ENCODE peak calls at places on chromosomes 13 and 19, in eight cellular contexts. One of them, this sample, is unnamed.

GRCh38 chr19:40279120-40279551 is 6.0 kb downstream of the AKT2 start:
- DNase-seq in amniotic stem cell: no peak
- DNase-seq in stromal cell of bone marrow: peak; percentile 47
- DNase-seq in brain microvascular endothelial cell: peak; percentile 18
- DNase-seq in cardiac muscle cell: peak; percentile 23
- DNase-seq in activated naive CD8-positive, alpha-beta T cell treated with anti-CD3 and anti-CD28 coated beads, Interleukin-2, amount 10 ng/mL, durations not matched to agents 7 days and 5 days: no peak
- DNase-seq in NCI-H1092: no peak
- DNase-seq in EH: peak; percentile 19
- DNase-seq in this sample: no peak

GRCh38 chr13:33637978-33638743 is 179.8 kb upstream of the RFC3 start:
- DNase-seq in NCI-H1092: no peak
- DNase-seq in brain microvascular endothelial cell: peak; percentile 66
- DNase-seq in activated naive CD8-positive, alpha-beta T cell treated with anti-CD3 and anti-CD28 coated beads, Interleukin-2, amount 10 ng/mL, durations not matched to agents 7 days and 5 days: no peak
- DNase-seq in cardiac muscle cell: no peak
- DNase-seq in stromal cell of bone marrow: peak; percentile 74
- DNase-seq in EH: peak; percentile 73
- DNase-seq in amniotic stem cell: no peak
- DNase-seq in this sample: no peak

GRCh38 chr13:37360556-37360955 is 238.0 kb downstream of the POSTN start:
- DNase-seq in NCI-H1092: no peak
- DNase-seq in activated naive CD8-positive, alpha-beta T cell treated with anti-CD3 and anti-CD28 coated beads, Interleukin-2, amount 10 ng/mL, durations not matched to agents 7 days and 5 days: no peak
- DNase-seq in EH: peak; percentile 62
- DNase-seq in stromal cell of bone marrow: no peak
- DNase-seq in cardiac muscle cell: no peak
- DNase-seq in brain microvascular endothelial cell: no peak
- DNase-seq in amniotic stem cell: no peak
- DNase-seq in this sample: no peak

GRCh38 chr13:34308725-34309124 is 490.8 kb downstream of the RFC3 start:
- DNase-seq in EH: peak; percentile 68
- DNase-seq in cardiac muscle cell: no peak
- DNase-seq in activated naive CD8-positive, alpha-beta T cell treated with anti-CD3 and anti-CD28 coated beads, Interleukin-2, amount 10 ng/mL, durations not matched to agents 7 days and 5 days: no peak
- DNase-seq in stromal cell of bone marrow: peak; percentile 3
- DNase-seq in brain microvascular endothelial cell: no peak
- DNase-seq in amniotic stem cell: no peak
- DNase-seq in NCI-H1092: no peak
- DNase-seq in this sample: no peak

GRCh38 chr19:1867359-1867724 is 4.0 kb upstream of the KLF16 start:
- DNase-seq in cardiac muscle cell: no peak
- DNase-seq in amniotic stem cell: no peak
- DNase-seq in stromal cell of bone marrow: no peak
- DNase-seq in EH: no peak
- DNase-seq in NCI-H1092: no peak
- DNase-seq in brain microvascular endothelial cell: no peak
- DNase-seq in activated naive CD8-positive, alpha-beta T cell treated with anti-CD3 and anti-CD28 coated beads, Interleukin-2, amount 10 ng/mL, durations not matched to agents 7 days and 5 days: no peak
- DNase-seq in this sample: no peak

GRCh38 chr13:110652231-110652730 is 36.9 kb downstream of the NAXD start:
- DNase-seq in brain microvascular endothelial cell: no peak
- DNase-seq in cardiac muscle cell: no peak
- DNase-seq in amniotic stem cell: no peak
- DNase-seq in NCI-H1092: no peak
- DNase-seq in stromal cell of bone marrow: no peak
- DNase-seq in activated naive CD8-positive, alpha-beta T cell treated with anti-CD3 and anti-CD28 coated beads, Interleukin-2, amount 10 ng/mL, durations not matched to agents 7 days and 5 days: no peak
- DNase-seq in EH: no peak
- DNase-seq in this sample: no peak

GRCh38 chr13:105587786-105588185 is 947.7 kb downstream of the EFNB2 start:
- DNase-seq in cardiac muscle cell: no peak
- DNase-seq in brain microvascular endothelial cell: peak; percentile 71
- DNase-seq in stromal cell of bone marrow: no peak
- DNase-seq in activated naive CD8-positive, alpha-beta T cell treated with anti-CD3 and anti-CD28 coated beads, Interleukin-2, amount 10 ng/mL, durations not matched to agents 7 days and 5 days: no peak
- DNase-seq in NCI-H1092: no peak
- DNase-seq in EH: no peak
- DNase-seq in amniotic stem cell: no peak
- DNase-seq in this sample: no peak

GRCh38 chr19:51138549-51138979 is 3.5 kb upstream of the SIGLEC7 start:
- DNase-seq in NCI-H1092: no peak
- DNase-seq in activated naive CD8-positive, alpha-beta T cell treated with anti-CD3 and anti-CD28 coated beads, Interleukin-2, amount 10 ng/mL, durations not matched to agents 7 days and 5 days: no peak
- DNase-seq in stromal cell of bone marrow: no peak
- DNase-seq in amniotic stem cell: no peak
- DNase-seq in cardiac muscle cell: no peak
- DNase-seq in EH: no peak
- DNase-seq in brain microvascular endothelial cell: no peak
- DNase-seq in this sample: no peak

GRCh38 chr19:51327066-51327985 is 14.6 kb downstream of the VSIG10L start:
- DNase-seq in activated naive CD8-positive, alpha-beta T cell treated with anti-CD3 and anti-CD28 coated beads, Interleukin-2, amount 10 ng/mL, durations not matched to agents 7 days and 5 days: peak; percentile 71
- DNase-seq in cardiac muscle cell: peak; percentile 24
- DNase-seq in stromal cell of bone marrow: no peak
- DNase-seq in NCI-H1092: no peak
- DNase-seq in amniotic stem cell: no peak
- DNase-seq in brain microvascular endothelial cell: peak; percentile 42
- DNase-seq in EH: no peak
- DNase-seq in this sample: no peak

GRCh38 chr19:3350014-3350663 is 16.2 kb upstream of the NFIC start:
- DNase-seq in cardiac muscle cell: no peak
- DNase-seq in EH: peak; percentile 56
- DNase-seq in NCI-H1092: no peak
- DNase-seq in amniotic stem cell: no peak
- DNase-seq in brain microvascular endothelial cell: no peak
- DNase-seq in stromal cell of bone marrow: no peak
- DNase-seq in activated naive CD8-positive, alpha-beta T cell treated with anti-CD3 and anti-CD28 coated beads, Interleukin-2, amount 10 ng/mL, durations not matched to agents 7 days and 5 days: no peak
- DNase-seq in this sample: no peak

GRCh38 chr13:46392967-46393366 is 5.9 kb upstream of the RUBCNL start:
- DNase-seq in brain microvascular endothelial cell: no peak
- DNase-seq in NCI-H1092: no peak
- DNase-seq in amniotic stem cell: no peak
- DNase-seq in EH: no peak
- DNase-seq in cardiac muscle cell: no peak
- DNase-seq in stromal cell of bone marrow: no peak
- DNase-seq in activated naive CD8-positive, alpha-beta T cell treated with anti-CD3 and anti-CD28 coated beads, Interleukin-2, amount 10 ng/mL, durations not matched to agents 7 days and 5 days: no peak
- DNase-seq in this sample: no peak

GRCh38 chr19:47005873-47006272 is 13.8 kb upstream of the NPAS1 start:
- DNase-seq in stromal cell of bone marrow: no peak
- DNase-seq in cardiac muscle cell: no peak
- DNase-seq in EH: no peak
- DNase-seq in amniotic stem cell: no peak
- DNase-seq in brain microvascular endothelial cell: no peak
- DNase-seq in activated naive CD8-positive, alpha-beta T cell treated with anti-CD3 and anti-CD28 coated beads, Interleukin-2, amount 10 ng/mL, durations not matched to agents 7 days and 5 days: no peak
- DNase-seq in NCI-H1092: no peak
- DNase-seq in this sample: no peak

GRCh38 chr19:10565028-10565566 is 713 bp downstream of the KRI1 start:
- DNase-seq in EH: peak; percentile 54
- DNase-seq in cardiac muscle cell: peak; percentile 50
- DNase-seq in stromal cell of bone marrow: no peak
- DNase-seq in activated naive CD8-positive, alpha-beta T cell treated with anti-CD3 and anti-CD28 coated beads, Interleukin-2, amount 10 ng/mL, durations not matched to agents 7 days and 5 days: no peak
- DNase-seq in NCI-H1092: peak; percentile 25
- DNase-seq in amniotic stem cell: no peak
- DNase-seq in brain microvascular endothelial cell: peak; percentile 24
- DNase-seq in this sample: peak; percentile 67

GRCh38 chr19:27972291-27973040 is 1240.5 kb downstream of the UQCRFS1 start:
- DNase-seq in NCI-H1092: no peak
- DNase-seq in activated naive CD8-positive, alpha-beta T cell treated with anti-CD3 and anti-CD28 coated beads, Interleukin-2, amount 10 ng/mL, durations not matched to agents 7 days and 5 days: no peak
- DNase-seq in EH: peak; percentile 41
- DNase-seq in brain microvascular endothelial cell: peak; percentile 45
- DNase-seq in cardiac muscle cell: no peak
- DNase-seq in amniotic stem cell: no peak
- DNase-seq in stromal cell of bone marrow: peak; percentile 47
- DNase-seq in this sample: no peak

GRCh38 chr19:38691938-38692457 is 44.5 kb downstream of the ACTN4 start:
- DNase-seq in NCI-H1092: no peak
- DNase-seq in amniotic stem cell: peak; percentile 91
- DNase-seq in activated naive CD8-positive, alpha-beta T cell treated with anti-CD3 and anti-CD28 coated beads, Interleukin-2, amount 10 ng/mL, durations not matched to agents 7 days and 5 days: no peak
- DNase-seq in EH: peak; percentile 97
- DNase-seq in brain microvascular endothelial cell: peak; percentile 97
- DNase-seq in stromal cell of bone marrow: peak; percentile 80
- DNase-seq in cardiac muscle cell: no peak
- DNase-seq in this sample: peak; percentile 95

GRCh38 chr19:46000497-46001246 is 5.4 kb downstream of the CCDC61 start:
- DNase-seq in stromal cell of bone marrow: no peak
- DNase-seq in brain microvascular endothelial cell: no peak
- DNase-seq in NCI-H1092: no peak
- DNase-seq in EH: no peak
- DNase-seq in cardiac muscle cell: peak; percentile 67
- DNase-seq in amniotic stem cell: no peak
- DNase-seq in activated naive CD8-positive, alpha-beta T cell treated with anti-CD3 and anti-CD28 coated beads, Interleukin-2, amount 10 ng/mL, durations not matched to agents 7 days and 5 days: peak; percentile 71
- DNase-seq in this sample: peak; percentile 25

GRCh38 chr19:29421186-29421525 is 104.6 kb upstream of the VSTM2B start:
- DNase-seq in brain microvascular endothelial cell: no peak
- DNase-seq in stromal cell of bone marrow: no peak
- DNase-seq in activated naive CD8-positive, alpha-beta T cell treated with anti-CD3 and anti-CD28 coated beads, Interleukin-2, amount 10 ng/mL, durations not matched to agents 7 days and 5 days: no peak
- DNase-seq in NCI-H1092: no peak
- DNase-seq in EH: no peak
- DNase-seq in cardiac muscle cell: no peak
- DNase-seq in amniotic stem cell: no peak
- DNase-seq in this sample: no peak

GRCh38 chr13:29756506-29756905 is 93.9 kb downstream of the UBL3 start:
- DNase-seq in brain microvascular endothelial cell: peak; percentile 18
- DNase-seq in stromal cell of bone marrow: no peak
- DNase-seq in activated naive CD8-positive, alpha-beta T cell treated with anti-CD3 and anti-CD28 coated beads, Interleukin-2, amount 10 ng/mL, durations not matched to agents 7 days and 5 days: no peak
- DNase-seq in EH: peak; percentile 51
- DNase-seq in cardiac muscle cell: no peak
- DNase-seq in amniotic stem cell: no peak
- DNase-seq in NCI-H1092: no peak
- DNase-seq in this sample: no peak

GRCh38 chr19:3304871-3305423 is 61.4 kb upstream of the NFIC start:
- DNase-seq in EH: peak; percentile 66
- DNase-seq in brain microvascular endothelial cell: peak; percentile 57
- DNase-seq in activated naive CD8-positive, alpha-beta T cell treated with anti-CD3 and anti-CD28 coated beads, Interleukin-2, amount 10 ng/mL, durations not matched to agents 7 days and 5 days: peak; percentile 84
- DNase-seq in NCI-H1092: peak; percentile 55
- DNase-seq in stromal cell of bone marrow: peak; percentile 38
- DNase-seq in amniotic stem cell: no peak
- DNase-seq in cardiac muscle cell: peak; percentile 85
- DNase-seq in this sample: peak; percentile 64

GRCh38 chr19:54133312-54133956 is 4.1 kb upstream of the CNOT3 start:
- DNase-seq in cardiac muscle cell: no peak
- DNase-seq in activated naive CD8-positive, alpha-beta T cell treated with anti-CD3 and anti-CD28 coated beads, Interleukin-2, amount 10 ng/mL, durations not matched to agents 7 days and 5 days: no peak
- DNase-seq in stromal cell of bone marrow: no peak
- DNase-seq in EH: no peak
- DNase-seq in amniotic stem cell: no peak
- DNase-seq in NCI-H1092: no peak
- DNase-seq in brain microvascular endothelial cell: no peak
- DNase-seq in this sample: no peak

GRCh38 chr13:50236898-50237318 is 221.7 kb downstream of the KCNRG start:
- DNase-seq in EH: no peak
- DNase-seq in NCI-H1092: no peak
- DNase-seq in activated naive CD8-positive, alpha-beta T cell treated with anti-CD3 and anti-CD28 coated beads, Interleukin-2, amount 10 ng/mL, durations not matched to agents 7 days and 5 days: no peak
- DNase-seq in cardiac muscle cell: no peak
- DNase-seq in brain microvascular endothelial cell: peak; percentile 48
- DNase-seq in stromal cell of bone marrow: no peak
- DNase-seq in amniotic stem cell: no peak
- DNase-seq in this sample: no peak

This sample was measured in SK-N-DZ.